ENCODE peak calls at places on chromosome 16, in six cellular contexts. E is GM23338, W is HCT116, B is H1, Q is adrenal gland, T is IMR-90. K is an unnamed sample. For H3K36me3 and H3K4me1, the result is how much of the 10 kb centered on the place peaks cover.

GRCh38 chr16:27369806-27370205 is 32.2 kb upstream of the IL21R start:
- DNase-seq in Q (peak), B (no peak), E (no peak), W (no peak), T (peak), K (no peak)

GRCh38 chr16:85291302-85292148 is 179.3 kb upstream of the CIBAR2 start:
- DNase-seq in B (no peak), Q (peak), W (no peak), E (no peak), T (no peak), K (no peak)

GRCh38 chr16:31148281-31148728 is 1.6 kb downstream of the PRSS36 start:
- DNase-seq in W (peak), T (no peak), B (no peak), Q (no peak), E (peak), K (no peak)

GRCh38 chr16:54169112-54169511 is 117.5 kb downstream of the IRX3 start:
- DNase-seq in Q (no peak), E (no peak), W (no peak), T (no peak), B (no peak), K (no peak)

GRCh38 chr16:305916-306315 is 23.0 kb downstream of the PDIA2 start:
- DNase-seq in W (no peak), B (no peak), T (no peak), E (no peak), Q (peak), K (no peak)

GRCh38 chr16:9125658-9126492 is 34.4 kb downstream of the HAPSTR1 start:
- DNase-seq in Q (no peak), W (no peak), T (no peak), E (no peak), B (no peak), K (no peak)

GRCh38 chr16:88303405-88303804 is 79.4 kb upstream of the ZNF469 start:
- DNase-seq in E (no peak), B (no peak), W (no peak), T (no peak), Q (no peak), K (no peak)

GRCh38 chr16:86877108-86877507 is 298.8 kb downstream of the FOXL1 start:
- DNase-seq in B (no peak), E (no peak), W (no peak), T (no peak), Q (no peak), K (no peak)

GRCh38 chr16:66637806-66638205 is 33.3 kb downstream of the CMTM3 start:
- DNase-seq in T (no peak), W (no peak), E (no peak), B (no peak), Q (no peak), K (no peak)

GRCh38 chr16:66639091-66639885 is 34.8 kb downstream of the CMTM3 start:
- DNase-seq in E (no peak), Q (no peak), W (no peak), T (no peak), B (no peak), K (no peak)

GRCh38 chr16:66636199-66636598 is 31.7 kb downstream of the CMTM3 start:
- DNase-seq in E (no peak), W (no peak), Q (no peak), T (no peak), B (no peak), K (no peak)

GRCh38 chr16:66640724-66641314 is 36.3 kb downstream of the CMTM3 start:
- DNase-seq in E (no peak), B (no peak), Q (no peak), T (no peak), W (no peak), K (no peak)

GRCh38 chr16:66641387-66641786 is 36.9 kb downstream of the CMTM3 start:
- DNase-seq in T (no peak), B (no peak), E (no peak), Q (no peak), W (no peak), K (no peak)
- H3K36me3 ChIP-seq in T (under half), B (under half), E (under half), Q (under half), W (under half), K (under half)

DNA sequence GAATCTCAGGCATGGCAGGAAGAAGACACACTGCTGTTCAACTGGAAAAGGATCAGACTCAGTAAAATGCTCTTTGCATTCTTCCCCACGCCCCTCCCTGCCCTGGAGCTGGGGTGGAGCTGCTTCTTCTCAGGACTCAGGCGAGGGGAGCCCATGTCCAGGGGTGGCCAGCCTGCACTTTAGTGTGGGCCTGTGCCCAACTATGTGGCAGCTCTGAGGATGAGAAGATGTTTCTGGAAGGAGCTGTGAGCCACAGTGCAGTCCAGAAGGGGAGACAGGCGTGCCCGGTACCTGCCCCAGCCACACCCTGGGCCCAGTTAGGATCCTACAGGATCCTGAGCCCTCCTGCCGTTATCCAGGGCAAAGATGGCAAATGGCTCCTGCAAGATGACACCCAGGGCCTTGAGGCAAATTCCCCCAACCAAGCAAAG is 120.3 kb downstream of the ANKRD11 start:
- DNase-seq in T (peak), Q (no peak), E (no peak), W (no peak), B (no peak), K (no peak)
- H3K4me1 ChIP-seq in T (under half), Q (half or more), E (half or more), W (under half), B (under half), K (under half)

GRCh38 chr16:15986261-15986660 is 36.8 kb downstream of the ABCC1 start:
- DNase-seq in B (no peak), W (no peak), Q (no peak), T (no peak), E (no peak), K (no peak)

GRCh38 chr16:15981382-15981781 is 32.0 kb downstream of the ABCC1 start:
- DNase-seq in W (no peak), E (no peak), Q (no peak), T (no peak), B (no peak), K (no peak)

GRCh38 chr16:15985144-15985543 is 35.7 kb downstream of the ABCC1 start:
- DNase-seq in Q (no peak), B (no peak), E (no peak), W (no peak), T (no peak), K (no peak)

GRCh38 chr16:15980329-15980728 is 30.9 kb downstream of the ABCC1 start:
- DNase-seq in E (no peak), T (no peak), Q (no peak), B (no peak), W (no peak), K (no peak)

GRCh38 chr16:15983898-15984297 is 34.5 kb downstream of the ABCC1 start:
- DNase-seq in W (no peak), Q (no peak), T (peak), B (no peak), E (no peak), K (no peak)
- H3K36me3 ChIP-seq in W (under half), Q (under half), T (under half), B (under half), E (under half), K (under half)

GRCh38 chr16:53097190-53097589 is 42.4 kb downstream of the CHD9 start:
- DNase-seq in Q (no peak), W (no peak), T (no peak), E (no peak), B (no peak), K (no peak)

GRCh38 chr16:53099318-53100130 is 44.7 kb downstream of the CHD9 start:
- DNase-seq in W (peak), E (peak), B (peak), T (peak), Q (peak), K (peak)

GRCh38 chr16:53100889-53101288 is 46.1 kb downstream of the CHD9 start:
- DNase-seq in W (no peak), Q (no peak), B (no peak), T (no peak), E (no peak), K (no peak)

GRCh38 chr16:53098526-53099317 is 43.9 kb downstream of the CHD9 start:
- DNase-seq in T (peak), E (peak), W (no peak), B (no peak), Q (peak), K (no peak)

GRCh38 chr16:53100131-53100748 is 45.4 kb downstream of the CHD9 start:
- DNase-seq in Q (no peak), T (no peak), B (no peak), W (no peak), E (no peak), K (no peak)
- H3K4me1 ChIP-seq in Q (under half), T (under half), B (under half), W (under half), E (under half), K (under half)

DNA sequence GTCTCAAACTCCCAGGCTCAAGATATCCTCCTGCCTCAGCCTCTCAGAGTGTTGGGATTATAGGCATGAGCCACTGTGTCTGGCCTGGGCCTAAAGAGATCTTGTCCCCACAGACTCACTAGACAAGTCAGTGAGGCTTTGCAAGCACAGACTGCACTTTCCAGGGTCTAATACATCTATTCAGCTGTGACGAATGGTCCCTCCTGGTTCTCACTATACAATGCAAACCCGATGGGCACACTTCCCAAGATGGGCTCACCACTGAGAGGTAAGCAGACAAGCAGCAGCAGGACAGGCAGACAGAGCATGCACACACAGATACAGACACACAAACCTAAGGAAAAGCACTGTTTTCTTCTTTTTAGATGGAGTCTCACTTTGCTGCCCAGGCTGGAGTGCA is 8.8 kb downstream of the MBTPS1 start:
- DNase-seq in B (no peak), Q (no peak), W (no peak), E (no peak), T (no peak), K (no peak)
- H3K36me3 ChIP-seq in B (under half), Q (under half), W (under half), E (under half), T (under half), K (under half)

GRCh38 chr16:19744670-19745069 is 26.6 kb downstream of the IQCK start:
- DNase-seq in W (no peak), Q (no peak), E (no peak), B (no peak), T (no peak), K (no peak)
- H3K4me1 ChIP-seq in W (under half), Q (under half), E (under half), B (under half), T (under half), K (under half)

GRCh38 chr16:67931712-67932461 is at the start of gene CTRL:
- DNase-seq in B (no peak), T (no peak), E (peak), Q (no peak), W (no peak), K (no peak)

GRCh38 chr16:67930678-67931211 is 917 bp downstream of the CTRL start:
- DNase-seq in E (no peak), W (no peak), Q (no peak), B (no peak), T (no peak), K (no peak)

GRCh38 chr16:67928561-67929364 is 2.9 kb downstream of the CTRL start:
- DNase-seq in W (peak), E (peak), Q (peak), B (no peak), T (peak), K (no peak)

GRCh38 chr16:67928147-67928546 is 3.5 kb downstream of the CTRL start:
- DNase-seq in W (no peak), B (no peak), Q (no peak), E (no peak), T (no peak), K (no peak)

GRCh38 chr16:67930191-67930590 is 1.5 kb downstream of the CTRL start:
- DNase-seq in E (no peak), B (no peak), Q (no peak), T (no peak), W (no peak), K (no peak)
- H3K36me3 ChIP-seq in E (under half), B (under half), Q (under half), T (under half), W (under half), K (under half)

DNA sequence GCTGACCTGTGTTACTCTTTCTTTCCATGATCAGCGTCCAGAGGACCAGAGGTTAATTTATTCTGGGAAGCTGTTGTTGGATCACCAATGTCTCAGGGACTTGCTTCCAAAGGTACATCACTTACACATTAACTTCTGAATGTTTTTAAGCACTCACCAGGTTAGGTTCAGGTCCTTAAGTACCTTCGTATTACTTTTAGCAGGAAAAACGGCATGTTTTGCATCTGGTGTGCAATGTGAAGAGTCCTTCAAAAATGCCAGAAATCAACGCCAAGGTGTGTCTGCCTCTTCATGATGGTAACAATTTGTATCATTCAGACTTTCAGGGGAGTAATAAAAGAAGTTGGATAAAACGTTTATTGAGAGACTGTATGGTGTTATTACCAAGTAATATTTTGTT is 3.3 kb downstream of the HERPUD1 start:
- DNase-seq in T (no peak), B (no peak), Q (no peak), W (no peak), E (no peak), K (no peak)
- H3K4me1 ChIP-seq in T (under half), B (under half), Q (half or more), W (under half), E (under half), K (under half)

K was measured in iPS DF 6.9.